ENCODE peak calls at places on chromosomes 16 and 17, in seven cellular contexts. B is fibroblast of lung, A is endodermal cell, I is fibroblast of the aortic adventitia, E is AG10803, O is mucosa of descending colon, V is stomach. T is an unnamed sample.

GRCh38 chr16:15792563-15792971 is 64.3 kb downstream of the MYH11 start:
- DNase-seq in B (no peak), O (no peak), I (no peak), E (no peak), A (no peak), V (no peak), T (no peak)

GRCh38 chr17:20774472-20775135 is 195.1 kb downstream of the CDRT15L2 start:
- DNase-seq in B (no peak), E (no peak), I (no peak), O (no peak), A (peak), V (no peak), T (no peak)

GRCh38 chr17:80790981-80791742 is 200.5 kb upstream of the CHMP6 start:
- DNase-seq in B (peak), E (no peak), V (no peak), I (no peak), O (no peak), A (peak), T (no peak)

GRCh38 chr17:31743767-31744166 is 115.3 kb downstream of the COPRS start:
- DNase-seq in A (peak), O (no peak), B (peak), V (no peak), I (peak), E (peak), T (no peak)

GRCh38 chr17:4599505-4600281 is 15.4 kb downstream of the SMTNL2 start:
- DNase-seq in B (peak), E (no peak), O (no peak), I (peak), A (peak), V (no peak), T (no peak)

GRCh38 chr16:58670946-58671583 is 13.5 kb downstream of the SLC38A7 start:
- DNase-seq in O (no peak), E (no peak), B (no peak), A (no peak), I (no peak), V (no peak), T (no peak)

GRCh38 chr17:50290074-50290702 is 15.9 kb downstream of the TMEM92 start:
- DNase-seq in E (peak), B (peak), O (peak), V (peak), I (peak), A (peak), T (peak)

GRCh38 chr16:70395345-70395901 is 43.5 kb downstream of the ST3GAL2 start:
- DNase-seq in A (peak), O (peak), I (peak), E (peak), V (peak), B (peak), T (no peak)

GRCh38 chr17:37187262-37187661 is 188.5 kb upstream of the C17orf78 start:
- DNase-seq in O (no peak), B (no peak), E (no peak), I (peak), A (no peak), V (no peak), T (no peak)

GRCh38 chr17:43721537-43722268 is 36.9 kb downstream of the SOST start:
- DNase-seq in B (peak), I (peak), V (no peak), A (peak), O (no peak), E (peak), T (no peak)

GRCh38 chr16:84836234-84836647 is 16.5 kb downstream of the CRISPLD2 start:
- DNase-seq in I (peak), E (peak), V (peak), B (peak), O (peak), A (peak), T (peak)

GRCh38 chr16:89536371-89536770 is 24.1 kb upstream of the RPL13 start:
- DNase-seq in B (no peak), V (no peak), I (no peak), E (no peak), O (peak), A (no peak), T (no peak)

GRCh38 chr17:49747632-49748031 is 16.3 kb downstream of the FAM117A start:
- DNase-seq in A (no peak), O (no peak), B (no peak), E (no peak), I (no peak), V (no peak), T (no peak)

GRCh38 chr17:75535119-75535537 is 9.6 kb downstream of the LLGL2 start:
- DNase-seq in V (peak), B (no peak), I (no peak), O (peak), E (no peak), A (no peak), T (no peak)

GRCh38 chr16:68436581-68436980 is 11.7 kb downstream of the SMPD3 start:
- DNase-seq in B (no peak), V (no peak), O (no peak), I (no peak), A (peak), E (no peak), T (no peak)

GRCh38 chr17:12722282-12722681 is 56.6 kb downstream of the MYOCD start:
- DNase-seq in E (no peak), O (no peak), B (no peak), I (no peak), A (no peak), V (no peak), T (no peak)

GRCh38 chr16:71365021-71365420 is 6.5 kb downstream of the CALB2 start:
- DNase-seq in I (no peak), B (no peak), E (no peak), A (no peak), V (no peak), O (no peak), T (no peak)

GRCh38 chr17:10311131-10311530 is 61.7 kb downstream of the MYH13 start:
- DNase-seq in A (no peak), E (no peak), I (no peak), B (no peak), V (no peak), O (no peak), T (no peak)

GRCh38 chr17:75181608-75182318 is 996 bp downstream of the SUMO2 start:
- DNase-seq in I (no peak), O (peak), A (no peak), E (no peak), V (peak), B (peak), T (no peak)

GRCh38 chr17:40361925-40362695 is 2.4 kb downstream of the GJD3 start:
- DNase-seq in B (no peak), V (no peak), E (no peak), A (peak), I (no peak), O (no peak), T (no peak)

GRCh38 chr17:81200695-81201580 is 21.8 kb downstream of the CEP131 start:
- DNase-seq in V (peak), E (peak), I (peak), B (peak), O (no peak), A (peak), T (peak)

GRCh38 chr16:79278506-79278905 is 322.0 kb downstream of the MAF start:
- DNase-seq in I (no peak), E (no peak), V (no peak), O (no peak), B (no peak), A (no peak), T (no peak)

GRCh38 chr16:71570143-71570542 is 6.7 kb downstream of the TAT start:
- DNase-seq in B (no peak), I (no peak), O (no peak), E (no peak), A (no peak), V (no peak), T (no peak)

GRCh38 chr17:46876353-46876887 is 25.0 kb downstream of the WNT9B start:
- DNase-seq in A (peak), V (peak), O (peak), B (no peak), E (no peak), I (no peak), T (no peak)

GRCh38 chr17:1733047-1733357 is 8.5 kb downstream of the WDR81 start:
- DNase-seq in B (no peak), A (no peak), V (no peak), I (no peak), O (no peak), E (no peak), T (no peak)

GRCh38 chr16:56068314-56068713 is 123.0 kb upstream of the GNAO1 start:
- DNase-seq in A (no peak), E (no peak), V (no peak), B (no peak), O (no peak), I (no peak), T (no peak)

GRCh38 chr17:80981062-80981902 is 10.4 kb upstream of the CHMP6 start:
- DNase-seq in B (no peak), O (peak), I (no peak), V (no peak), A (peak), E (no peak), T (no peak)

GRCh38 chr16:64122177-64122576 is 999.7 kb downstream of the CDH11 start:
- DNase-seq in I (no peak), E (no peak), O (no peak), B (no peak), A (no peak), V (no peak), T (no peak)

GRCh38 chr17:66850692-66851091 is 15.8 kb downstream of the CACNG5 start:
- DNase-seq in V (no peak), O (no peak), I (peak), E (no peak), B (no peak), A (no peak), T (no peak)

GRCh38 chr16:22071352-22071923 is 20.9 kb upstream of the VWA3A start:
- DNase-seq in E (no peak), B (peak), I (no peak), V (no peak), O (no peak), A (no peak), T (no peak)

GRCh38 chr17:4436381-4436780 is 2.6 kb downstream of the SPNS3 start:
- DNase-seq in V (no peak), B (no peak), I (no peak), A (no peak), E (no peak), O (no peak), T (no peak)

GRCh38 chr16:30092373-30093010 is 768 bp upstream of the TBX6 start:
- DNase-seq in E (peak), I (peak), A (peak), O (peak), B (peak), V (peak), T (no peak)

GRCh38 chr17:45855691-45856315 is 11.1 kb downstream of the SPPL2C start:
- DNase-seq in I (no peak), E (no peak), V (no peak), B (no peak), A (no peak), O (no peak), T (no peak)

DNA sequence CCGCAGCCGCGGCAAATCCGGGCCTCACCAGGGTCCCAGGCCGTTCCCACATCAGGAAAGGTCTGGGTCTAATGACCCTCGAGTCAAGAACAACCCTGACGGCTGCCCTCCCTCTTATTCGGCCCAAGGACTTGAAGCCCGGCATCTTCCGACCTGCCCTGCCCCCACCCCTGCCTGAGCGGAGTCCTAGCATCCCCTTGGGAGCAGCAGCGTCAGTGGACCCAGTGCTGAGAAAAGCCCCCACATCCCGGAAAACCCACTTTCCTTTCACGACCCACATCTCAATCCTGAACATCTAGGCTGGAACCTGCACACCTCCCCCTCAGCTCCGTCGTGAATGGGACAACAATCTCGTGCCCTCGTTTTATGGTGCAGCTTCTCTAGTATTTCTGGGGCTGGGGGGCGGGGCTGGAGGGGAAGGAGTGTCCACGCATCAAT is 796 bp downstream of the TMEM88 start:
- DNase-seq in B (no peak), O (peak), V (no peak), A (no peak), E (no peak), I (no peak), T (no peak)
- H3K4me3 ChIP-seq in B (no peak), O (no peak), V (peak), A (peak), E (peak), I (peak), T (peak)

DNA sequence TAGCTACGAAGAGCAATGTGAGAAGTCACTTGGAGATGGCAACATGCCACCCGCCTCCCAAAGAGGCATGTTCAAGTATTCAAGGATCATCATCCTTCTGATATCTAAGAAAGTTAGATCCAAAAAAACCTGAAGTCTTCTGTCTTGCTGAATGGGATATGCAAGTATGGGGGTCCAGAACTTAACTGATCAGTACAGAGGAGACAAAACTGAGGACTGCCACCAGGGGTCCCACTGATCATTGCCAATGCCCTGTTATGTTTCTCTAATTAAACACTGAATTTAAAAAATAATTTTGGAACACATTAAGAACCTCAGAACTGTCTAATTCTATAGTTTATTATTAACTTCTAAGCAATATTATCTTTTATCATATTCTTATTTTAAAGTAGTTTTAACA is 99.7 kb downstream of the CDH8 start:
- DNase-seq in A (peak), B (no peak), I (no peak), O (no peak), V (no peak), E (no peak), T (no peak)
- TF ChIP-seq CTCF in A (peak), B (no peak), I (no peak), O (no peak), V (no peak), E (peak), T (peak)

GRCh38 chr17:38430316-38430715 is 2.1 kb downstream of the ARHGAP23 start:
- DNase-seq in O (no peak), B (peak), I (peak), E (peak), V (no peak), A (no peak), T (no peak)
- H3K4me3 ChIP-seq in O (no peak), B (peak), I (peak), E (peak), V (no peak), A (no peak), T (peak)

GRCh38 chr17:65365209-65365608 is 196.2 kb downstream of the AXIN2 start:
- DNase-seq in I (no peak), V (no peak), E (no peak), O (no peak), A (peak), B (no peak), T (no peak)
- TF ChIP-seq CTCF in I (no peak), V (no peak), E (no peak), O (no peak), A (no peak), B (no peak), T (no peak)

DNA sequence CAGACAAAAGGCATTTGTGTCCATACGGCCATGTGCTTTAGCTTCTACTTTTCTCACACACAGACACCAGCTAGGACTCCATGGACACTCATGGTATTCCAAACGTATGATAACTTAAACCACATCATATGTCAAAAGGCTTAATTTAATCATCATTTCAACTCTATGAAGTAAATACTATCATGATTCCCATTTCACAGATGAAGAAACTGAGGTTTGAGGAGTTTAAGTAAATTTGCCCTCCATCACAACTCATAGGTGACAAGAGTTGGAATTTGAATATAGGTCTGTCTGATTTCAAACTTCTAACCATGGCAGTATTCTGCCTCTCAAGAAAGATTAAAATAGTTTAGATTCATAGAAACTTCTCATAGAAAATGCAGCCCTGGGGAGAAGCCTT is 43.8 kb downstream of the CMC2 start:
- DNase-seq in V (no peak), E (no peak), O (no peak), A (no peak), I (no peak), B (no peak), T (no peak)
- H3K4me3 ChIP-seq in V (no peak), E (no peak), O (no peak), A (no peak), I (no peak), B (no peak), T (no peak)

GRCh38 chr17:58956997-58957724 is 149.5 kb downstream of the TRIM37 start:
- DNase-seq in B (peak), O (no peak), A (no peak), E (no peak), I (peak), V (no peak), T (no peak)

GRCh38 chr17:58965221-58965620 is 141.5 kb downstream of the TRIM37 start:
- DNase-seq in B (peak), V (no peak), O (no peak), I (peak), A (no peak), E (no peak), T (no peak)

GRCh38 chr17:58960068-58960467 is 146.6 kb downstream of the TRIM37 start:
- DNase-seq in I (peak), A (no peak), B (peak), V (no peak), O (no peak), E (peak), T (peak)
- TF ChIP-seq CTCF in I (peak), A (peak), B (peak), V (no peak), O (no peak), E (peak), T (peak)

DNA sequence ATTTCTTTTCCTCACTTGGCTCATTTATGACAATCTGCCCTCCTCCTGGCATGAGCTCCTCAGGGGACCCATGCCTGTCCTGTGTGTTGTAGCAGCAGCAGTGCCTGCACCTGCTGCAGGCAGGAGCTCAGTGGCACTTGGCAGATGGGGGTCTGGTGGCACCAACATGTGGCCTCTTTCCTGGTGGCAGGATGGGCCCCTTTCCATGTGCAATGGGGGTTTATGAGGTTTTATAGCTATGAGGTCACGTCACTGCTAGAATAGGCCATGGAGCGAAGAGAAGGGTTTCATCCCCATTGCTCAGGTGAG is 7.0 kb downstream of the ADCY7 start:
- DNase-seq in E (no peak), A (no peak), V (no peak), I (no peak), B (no peak), O (peak), T (no peak)
- H3K4me3 ChIP-seq in E (no peak), A (no peak), V (no peak), I (no peak), B (no peak), O (no peak), T (no peak)